ENCODE peak calls at places on chromosomes 2 and 18, in four cellular contexts. One of them, this sample, is unnamed.

GRCh38 chr2:50746526-50746925 is 285.4 kb downstream of the NRXN1 start:
- DNase-seq in Peyer's patch: no peak
- DNase-seq in ureter: no peak
- DNase-seq in central memory CD8-positive, alpha-beta T cell: no peak
- DNase-seq in this sample: no peak

GRCh38 chr2:54084600-54084999 is 30.8 kb upstream of the ACYP2 start:
- DNase-seq in Peyer's patch: no peak
- DNase-seq in central memory CD8-positive, alpha-beta T cell: no peak
- DNase-seq in ureter: no peak
- DNase-seq in this sample: no peak

GRCh38 chr2:230779141-230779523 is 66.5 kb downstream of the CAB39 start:
- DNase-seq in Peyer's patch: no peak
- DNase-seq in ureter: no peak
- DNase-seq in central memory CD8-positive, alpha-beta T cell: no peak
- DNase-seq in this sample: no peak

GRCh38 chr2:29829841-29830240 is 91.5 kb downstream of the ALK start:
- DNase-seq in Peyer's patch: no peak
- DNase-seq in ureter: no peak
- DNase-seq in central memory CD8-positive, alpha-beta T cell: no peak
- DNase-seq in this sample: no peak

GRCh38 chr2:23659328-23659727 is 267.6 kb downstream of the ATAD2B start:
- DNase-seq in ureter: no peak
- DNase-seq in Peyer's patch: no peak
- DNase-seq in central memory CD8-positive, alpha-beta T cell: no peak
- DNase-seq in this sample: no peak

GRCh38 chr2:180979935-180980184 is 545 bp upstream of the UBE2E3 start:
- DNase-seq in central memory CD8-positive, alpha-beta T cell: no peak
- DNase-seq in ureter: no peak
- DNase-seq in Peyer's patch: no peak
- DNase-seq in this sample: no peak

GRCh38 chr2:96259497-96259921 is 6.3 kb downstream of the TMEM127 start:
- DNase-seq in ureter: no peak
- DNase-seq in central memory CD8-positive, alpha-beta T cell: no peak
- DNase-seq in Peyer's patch: peak; percentile 89
- DNase-seq in this sample: no peak

GRCh38 chr2:102788880-102789250 is 27.0 kb downstream of the TMEM182 start:
- DNase-seq in central memory CD8-positive, alpha-beta T cell: no peak
- DNase-seq in ureter: no peak
- DNase-seq in Peyer's patch: no peak
- DNase-seq in this sample: no peak

GRCh38 chr2:36523153-36523552 is 74.8 kb downstream of the FEZ2 start:
- DNase-seq in Peyer's patch: no peak
- DNase-seq in ureter: no peak
- DNase-seq in central memory CD8-positive, alpha-beta T cell: no peak
- DNase-seq in this sample: no peak

GRCh38 chr18:63173983-63174382 is 145.6 kb downstream of the BCL2 start:
- DNase-seq in ureter: no peak
- DNase-seq in central memory CD8-positive, alpha-beta T cell: no peak
- DNase-seq in Peyer's patch: no peak
- DNase-seq in this sample: no peak

GRCh38 chr2:29293830-29294438 is 178.7 kb downstream of the CLIP4 start:
- DNase-seq in ureter: no peak
- DNase-seq in central memory CD8-positive, alpha-beta T cell: no peak
- DNase-seq in Peyer's patch: no peak
- DNase-seq in this sample: no peak

GRCh38 chr2:68853035-68853434 is 18.2 kb downstream of the BMP10 start:
- DNase-seq in central memory CD8-positive, alpha-beta T cell: no peak
- DNase-seq in ureter: no peak
- DNase-seq in Peyer's patch: no peak
- DNase-seq in this sample: no peak

This sample was measured in vagina.